ENCODE peak calls at places on chromosome 2, in eight cellular contexts. W is HCT116, G is mammary epithelial cell, L is uterus, B is thoracic aorta, Y is heart left ventricle, J is tibial artery, V is endodermal cell. E is an unnamed sample.
A peak's percentile ranks its signal among the peaks of the same experiment; 100 is the strongest.

GRCh38 chr2:233079953-233080835 is 20.1 kb downstream of the INPP5D start:
- DNase-seq in W (no peak), B (no peak), G (no peak), L (no peak), V (no peak), J (no peak), Y (no peak), E (peak; percentile 49)

GRCh38 chr2:240356700-240357640 is 78.5 kb upstream of the GPC1 start:
- DNase-seq in B (no peak), L (no peak), J (no peak), G (no peak), W (no peak), Y (peak; percentile 48), V (no peak), E (no peak)

GRCh38 chr2:225013432-225014048 is 28.7 kb downstream of the DOCK10 start:
- DNase-seq in J (no peak), B (no peak), L (no peak), V (no peak), G (no peak), Y (no peak), W (no peak), E (no peak)

GRCh38 chr2:25582079-25582830 is 91.1 kb downstream of the DTNB start:
- DNase-seq in B (no peak), G (no peak), L (no peak), Y (no peak), W (no peak), V (no peak), J (peak; percentile 28), E (no peak)

GRCh38 chr2:120317916-120318315 is 28.0 kb upstream of the INHBB start:
- DNase-seq in V (no peak), W (no peak), G (no peak), B (no peak), Y (no peak), L (no peak), J (no peak), E (no peak)

GRCh38 chr2:232689152-232689910 is 7.8 kb upstream of the GIGYF2 start:
- DNase-seq in B (no peak), L (no peak), W (no peak), V (peak; percentile 31), G (no peak), Y (peak; percentile 83), J (no peak), E (no peak)

GRCh38 chr2:74835831-74836674 is 2.1 kb downstream of the HK2 start:
- DNase-seq in B (no peak), J (no peak), V (peak; percentile 65), L (no peak), G (peak; percentile 42), Y (no peak), W (peak; percentile 51), E (no peak)

GRCh38 chr2:68089961-68090360 is 27.2 kb upstream of the C1D start:
- DNase-seq in V (no peak), L (no peak), J (no peak), B (no peak), W (no peak), Y (no peak), G (no peak), E (no peak)

GRCh38 chr2:240913810-240914644 is 7.9 kb downstream of the CROCC2 start:
- DNase-seq in J (peak; percentile 63), L (peak; percentile 75), G (no peak), B (no peak), W (no peak), V (peak; percentile 95), Y (peak; percentile 86), E (peak; percentile 91)

GRCh38 chr2:5368263-5368662 is 323.9 kb upstream of the SOX11 start:
- DNase-seq in L (no peak), G (no peak), B (no peak), W (no peak), J (no peak), Y (no peak), V (peak; percentile 52), E (no peak)

GRCh38 chr2:191285252-191285651 is 40.0 kb downstream of the MYO1B start:
- DNase-seq in G (no peak), L (no peak), B (no peak), Y (no peak), W (no peak), V (no peak), J (no peak), E (no peak)

GRCh38 chr2:155109527-155109926 is 411.0 kb downstream of the KCNJ3 start:
- DNase-seq in W (no peak), G (no peak), Y (no peak), J (no peak), B (no peak), V (no peak), L (no peak), E (no peak)

GRCh38 chr2:20313659-20314058 is 37.0 kb downstream of the PUM2 start:
- DNase-seq in V (no peak), J (no peak), L (no peak), G (peak; percentile 26), Y (no peak), W (no peak), B (no peak), E (no peak)

GRCh38 chr2:54962935-54963334 is 87.3 kb downstream of the RTN4 start:
- DNase-seq in G (no peak), J (no peak), L (no peak), Y (no peak), V (no peak), B (no peak), W (no peak), E (no peak)

GRCh38 chr2:8999047-8999446 is 4.4 kb downstream of the MBOAT2 start:
- DNase-seq in V (no peak), W (no peak), Y (no peak), G (no peak), B (no peak), J (no peak), L (no peak), E (no peak)

GRCh38 chr2:135095591-135095990 is 43.5 kb downstream of the RAB3GAP1 start:
- DNase-seq in W (no peak), B (no peak), G (peak; percentile 86), V (no peak), L (no peak), J (no peak), Y (no peak), E (no peak)

GRCh38 chr2:48400553-48401179 is 129.3 kb upstream of the STON1 start:
- DNase-seq in J (no peak), B (no peak), G (no peak), W (no peak), V (no peak), L (no peak), Y (no peak), E (no peak)

GRCh38 chr2:63652063-63652985 is 63.6 kb downstream of the MDH1 start:
- DNase-seq in V (no peak), L (no peak), Y (no peak), B (no peak), J (no peak), G (no peak), W (no peak), E (no peak)

GRCh38 chr2:122421777-122422176 is 666.3 kb downstream of the TSN start:
- DNase-seq in Y (no peak), J (no peak), G (peak; percentile 11), W (no peak), L (no peak), B (no peak), V (no peak), E (no peak)

GRCh38 chr2:190863946-190864345 is 16.7 kb upstream of the GLS start:
- DNase-seq in L (no peak), G (no peak), J (no peak), Y (no peak), W (no peak), V (no peak), B (no peak), E (no peak)

GRCh38 chr2:54657664-54658083 is 65.8 kb upstream of the EML6 start:
- DNase-seq in W (peak; percentile 23), Y (peak; percentile 68), J (peak; percentile 73), L (peak; percentile 67), G (no peak), B (no peak), V (peak; percentile 86), E (no peak)

GRCh38 chr2:178282075-178282474 is 87.8 kb downstream of the OSBPL6 start:
- DNase-seq in J (no peak), Y (no peak), L (no peak), B (no peak), V (no peak), W (no peak), G (peak; percentile 66), E (no peak)
- H3K4me1 ChIP-seq in J (no peaks in the 10 kb centered on the region), Y (peaks cover 4% of the 10 kb centered on the region), L (no peaks in the 10 kb centered on the region), B (no peaks in the 10 kb centered on the region), V (peaks cover 3% of the 10 kb centered on the region), W (peaks cover 11% of the 10 kb centered on the region), G (peaks cover 34% of the 10 kb centered on the region), E (peaks cover 2% of the 10 kb centered on the region)

DNA sequence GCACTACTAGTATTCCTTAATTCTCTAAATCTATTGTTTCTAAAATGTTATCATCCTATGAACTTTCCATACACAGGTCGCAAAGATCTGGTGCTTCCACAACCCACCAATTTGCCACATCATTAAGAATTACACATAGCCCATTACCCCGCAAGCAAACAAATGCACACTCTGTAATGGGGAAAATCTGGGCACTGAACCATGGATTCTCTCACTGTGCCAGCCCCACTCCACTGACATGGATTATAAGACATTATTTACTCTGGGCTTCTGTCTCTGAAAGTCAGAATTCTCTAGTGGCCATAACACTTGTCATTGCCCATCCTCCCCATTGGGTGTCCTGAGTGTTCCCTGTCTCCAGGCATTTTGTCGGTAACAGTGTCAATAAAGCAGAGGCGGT is 537.1 kb downstream of the EPHA4 start:
- DNase-seq in W (no peak), V (no peak), G (no peak), B (no peak), Y (no peak), J (no peak), L (no peak), E (no peak)
- H3K4me3 ChIP-seq in W (no peak overlapping the region), V (no peak overlapping the region), G (no peak overlapping the region), B (no peak overlapping the region), Y (no peak overlapping the region), J (no peak overlapping the region), L (no peak overlapping the region), E (no peak overlapping the region)

GRCh38 chr2:111069722-111070121 is 51.0 kb upstream of the BCL2L11 start:
- DNase-seq in J (no peak), L (no peak), Y (no peak), W (no peak), B (no peak), V (no peak), G (no peak), E (no peak)
- TF ChIP-seq CTCF in J (no peak), L (no peak), Y (no peak), W (peak; percentile 47), B (no peak), V (peak; percentile 68), G (peak; percentile 14), E (no peak)

DNA sequence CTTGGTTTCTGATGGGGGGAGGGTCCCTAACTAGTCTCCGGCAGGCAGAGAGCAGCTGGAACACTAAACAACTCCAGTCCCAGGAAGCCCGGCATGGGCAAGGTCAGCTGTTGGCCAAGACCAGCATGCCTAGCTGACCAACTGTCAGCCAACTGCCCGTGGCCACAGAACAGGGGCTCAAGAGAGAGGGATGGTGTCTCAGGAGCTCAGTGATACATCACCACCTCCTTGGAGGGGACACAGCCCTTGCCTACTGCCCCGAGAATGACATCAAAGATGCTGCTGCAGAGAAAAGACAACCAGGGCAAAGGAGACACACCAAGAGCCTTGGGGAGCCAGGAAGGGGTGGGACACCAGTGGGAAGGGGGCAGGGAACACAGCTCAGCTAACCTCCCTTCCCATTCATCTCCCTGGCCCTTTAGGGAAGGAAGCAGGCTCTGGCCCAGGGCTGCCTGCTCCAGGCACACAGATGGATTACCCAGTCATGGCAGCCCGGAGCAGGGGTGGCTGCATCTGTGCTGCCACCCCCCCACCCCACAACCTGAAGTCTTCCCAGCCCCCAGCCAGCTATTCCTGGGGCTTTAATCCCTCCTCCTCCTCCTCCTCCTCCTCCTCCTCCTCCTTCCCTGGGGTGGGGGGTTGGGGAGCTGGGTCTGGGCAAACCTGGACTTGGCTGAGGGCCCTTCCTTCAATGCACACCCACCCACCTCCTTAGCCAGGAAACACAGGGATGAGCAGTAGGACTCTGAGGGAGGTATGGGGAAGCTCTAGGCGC is 1.9 kb downstream of the BIN1 start:
- DNase-seq in L (peak; percentile 49), B (no peak), W (no peak), V (peak; percentile 64), Y (no peak), G (no peak), J (no peak), E (peak; percentile 35)
- H3K4me1 ChIP-seq in L (peaks cover 5% of the 10 kb centered on the region), B (no peaks in the 10 kb centered on the region), W (peaks cover 44% of the 10 kb centered on the region), V (peaks cover 8% of the 10 kb centered on the region), Y (peaks cover 23% of the 10 kb centered on the region), G (peaks cover 23% of the 10 kb centered on the region), J (peaks cover 4% of the 10 kb centered on the region), E (peaks cover 29% of the 10 kb centered on the region)